ENCODE peak calls at places on chromosome 6, in eight cellular contexts. X, M, Y, J, U, K, Q and V are unnamed samples.
A peak's percentile ranks its signal among the peaks of the same experiment; 100 is the strongest.

GRCh38 chr6:3630258-3630828 is 121.2 kb downstream of the PXDC1 start:
- DNase-seq in X (no peak), M (no peak), Y (no peak), J (no peak), U (no peak), K (no peak), Q (no peak), V (no peak)

GRCh38 chr6:84897874-84898635 is 133.7 kb upstream of the TBX18 start:
- DNase-seq in X (peak; percentile 87), M (no peak), Y (no peak), J (no peak), U (no peak), K (no peak), Q (no peak), V (no peak)

GRCh38 chr6:69555239-69555638 is 241.6 kb downstream of the LMBRD1 start:
- DNase-seq in X (no peak), M (no peak), Y (no peak), J (no peak), U (no peak), K (no peak), Q (no peak), V (no peak)

GRCh38 chr6:39778581-39779270 is 13.4 kb upstream of the DAAM2 start:
- DNase-seq in X (no peak), M (no peak), Y (no peak), J (no peak), U (no peak), K (no peak), Q (no peak), V (no peak)

GRCh38 chr6:168988801-168989200 is 264.8 kb downstream of the THBS2 start:
- DNase-seq in X (no peak), M (no peak), Y (no peak), J (no peak), U (no peak), K (no peak), Q (no peak), V (no peak)

GRCh38 chr6:40973304-40973703 is 65.7 kb downstream of the UNC5CL start:
- DNase-seq in X (no peak), M (no peak), Y (no peak), J (no peak), U (no peak), K (no peak), Q (no peak), V (no peak)

GRCh38 chr6:121826156-121826810 is 390.8 kb downstream of the GJA1 start:
- DNase-seq in X (peak; percentile 94), M (no peak), Y (no peak), J (no peak), U (no peak), K (no peak), Q (no peak), V (peak; percentile 77)

GRCh38 chr6:50845499-50846108 is 26.9 kb downstream of the TFAP2B start:
- DNase-seq in X (no peak), M (no peak), Y (peak; percentile 48), J (no peak), U (no peak), K (no peak), Q (no peak), V (no peak)

GRCh38 chr6:88619951-88620350 is 343.5 kb downstream of the RNGTT start:
- DNase-seq in X (no peak), M (no peak), Y (no peak), J (no peak), U (no peak), K (no peak), Q (no peak), V (no peak)

GRCh38 chr6:111478749-111479148 is 4.3 kb downstream of the REV3L start:
- DNase-seq in X (peak; percentile 70), M (no peak), Y (no peak), J (no peak), U (no peak), K (no peak), Q (no peak), V (no peak)

GRCh38 chr6:117958536-117958935 is 51.5 kb downstream of the SLC35F1 start:
- DNase-seq in X (no peak), M (no peak), Y (no peak), J (no peak), U (no peak), K (no peak), Q (no peak), V (no peak)

GRCh38 chr6:158230967-158231550 is 62.9 kb downstream of the GTF2H5 start:
- DNase-seq in X (no peak), M (no peak), Y (no peak), J (no peak), U (no peak), K (no peak), Q (no peak), V (no peak)

GRCh38 chr6:12608874-12609273 is 107.7 kb upstream of the PHACTR1 start:
- DNase-seq in X (peak; percentile 23), M (no peak), Y (no peak), J (no peak), U (no peak), K (no peak), Q (no peak), V (no peak)
- H3K27ac ChIP-seq in X (peak overlapping the region; percentile 70), M (no peak overlapping the region), Y (no peak overlapping the region), J (no peak overlapping the region), U (no peak overlapping the region), K (no peak overlapping the region), Q (no peak overlapping the region), V (peak overlapping the region; percentile 50)

DNA sequence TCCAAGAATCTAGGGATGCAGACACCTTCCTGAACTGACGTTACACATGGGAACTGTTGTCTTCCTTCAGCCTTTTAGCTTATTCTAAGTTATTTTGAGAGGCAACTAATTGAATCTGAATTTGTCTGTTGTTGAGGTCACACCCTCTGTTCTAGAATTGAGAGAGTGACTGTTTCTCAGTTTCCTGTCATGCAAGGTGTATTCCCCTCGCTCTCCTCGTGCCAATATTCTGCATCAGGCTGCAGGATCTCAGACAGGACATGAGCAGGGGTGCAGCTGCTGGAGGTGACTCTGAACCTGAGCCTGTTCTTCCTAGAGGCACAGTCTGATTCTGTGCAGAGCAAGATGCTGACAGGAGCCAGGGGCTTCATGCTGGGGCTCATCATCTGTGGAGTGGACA is 52.5 kb downstream of the HLA-DPB1 start:
- DNase-seq in X (no peak), M (no peak), Y (no peak), J (no peak), U (no peak), K (no peak), Q (no peak), V (no peak)
- H3K4me1 ChIP-seq in X (no peaks in the 10 kb centered on the region), M (no peaks in the 10 kb centered on the region), Y (no peaks in the 10 kb centered on the region), J (no peaks in the 10 kb centered on the region), U (no peaks in the 10 kb centered on the region), K (no peaks in the 10 kb centered on the region), Q (no peaks in the 10 kb centered on the region), V (no peaks in the 10 kb centered on the region)

GRCh38 chr6:8837343-8837742 is 402.0 kb upstream of the SLC35B3 start:
- DNase-seq in X (no peak), M (no peak), Y (no peak), J (no peak), U (no peak), K (no peak), Q (no peak), V (no peak)
- H3K4me3 ChIP-seq in X (no peak overlapping the region), M (no peak overlapping the region), Y (no peak overlapping the region), J (no peak overlapping the region), U (no peak overlapping the region), K (no peak overlapping the region), Q (no peak overlapping the region), V (no peak overlapping the region)

DNA sequence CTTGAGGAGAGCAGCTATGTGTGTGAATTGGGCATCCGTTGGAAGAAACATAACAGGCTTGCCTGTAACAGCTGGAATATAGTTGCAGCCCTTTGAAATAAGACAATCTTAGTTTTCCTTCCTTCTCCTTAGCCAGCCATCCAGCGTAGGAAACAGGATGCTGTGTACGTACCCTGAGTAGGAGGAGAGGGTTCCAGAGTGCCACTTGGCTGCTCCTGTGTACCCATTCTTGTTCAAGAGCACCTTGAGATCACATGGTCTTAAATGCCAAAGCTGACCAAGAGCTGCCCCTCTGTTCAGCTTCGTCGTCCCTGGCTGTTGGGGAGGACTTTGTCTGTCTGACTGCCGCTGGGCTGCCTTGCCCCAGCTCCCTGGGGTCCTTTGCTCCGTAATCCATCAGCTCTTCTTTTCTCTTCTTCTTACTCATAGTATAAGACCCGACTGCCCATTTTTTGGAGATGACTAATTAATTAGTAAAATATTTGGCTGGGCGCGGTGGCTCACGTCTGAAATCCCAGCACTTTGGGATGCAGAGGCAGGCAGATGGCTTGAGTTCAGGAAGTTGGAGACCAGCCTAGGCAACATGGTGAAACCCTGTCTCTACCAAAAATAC is 49.0 kb downstream of the RREB1 start:
- DNase-seq in X (no peak), M (no peak), Y (no peak), J (peak; percentile 43), U (no peak), K (peak; percentile 72), Q (no peak), V (peak; percentile 86)
- H3K27ac ChIP-seq in X (no peak overlapping the region), M (no peak overlapping the region), Y (no peak overlapping the region), J (peak overlapping the region; percentile 71), U (no peak overlapping the region), K (peak overlapping the region; percentile 72), Q (no peak overlapping the region), V (peak overlapping the region; percentile 69)

DNA sequence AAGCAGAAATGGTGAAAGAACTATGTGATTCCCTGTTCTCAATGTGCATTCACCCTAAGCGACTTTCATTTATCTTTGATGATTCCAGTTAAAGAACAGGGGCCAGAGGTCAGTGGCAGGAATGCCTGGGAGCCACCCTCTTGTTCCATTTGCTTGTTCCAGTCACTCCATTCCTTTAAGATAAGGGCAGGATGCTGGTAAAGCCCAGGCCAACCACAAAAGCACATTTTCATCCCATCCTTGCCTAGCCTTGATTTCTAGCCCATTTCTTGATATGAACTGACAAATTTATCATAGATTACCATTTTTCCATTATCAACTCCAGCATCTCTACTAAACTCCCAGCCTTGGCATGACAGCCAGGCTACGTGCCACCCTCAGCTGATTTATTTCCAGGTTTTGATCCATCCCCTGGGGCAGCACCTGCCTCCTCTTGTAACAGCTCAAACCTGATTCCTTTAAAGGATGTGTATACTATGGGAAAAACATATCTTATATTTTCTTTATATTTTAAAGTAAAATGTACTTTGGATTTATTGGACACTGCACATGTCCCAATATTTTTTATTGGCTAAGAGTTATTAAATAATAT is 19.2 kb downstream of the HMGN3 start:
- DNase-seq in X (no peak), M (no peak), Y (no peak), J (no peak), U (no peak), K (no peak), Q (no peak), V (no peak)
- H3K4me1 ChIP-seq in X (no peaks in the 10 kb centered on the region), M (no peaks in the 10 kb centered on the region), Y (no peaks in the 10 kb centered on the region), J (peaks cover 10% of the 10 kb centered on the region), U (no peaks in the 10 kb centered on the region), K (no peaks in the 10 kb centered on the region), Q (peaks cover 10% of the 10 kb centered on the region), V (no peaks in the 10 kb centered on the region)

GRCh38 chr6:45460166-45460565 is 82.4 kb upstream of the SUPT3H start:
- DNase-seq in X (no peak), M (no peak), Y (no peak), J (no peak), U (no peak), K (no peak), Q (no peak), V (no peak)

GRCh38 chr6:45458672-45459071 is 80.9 kb upstream of the SUPT3H start:
- DNase-seq in X (no peak), M (no peak), Y (no peak), J (no peak), U (no peak), K (no peak), Q (no peak), V (no peak)

GRCh38 chr6:45454008-45454911 is 76.5 kb upstream of the SUPT3H start:
- DNase-seq in X (peak; percentile 70), M (no peak), Y (no peak), J (no peak), U (no peak), K (no peak), Q (no peak), V (peak; percentile 90)

GRCh38 chr6:45455408-45455807 is 77.7 kb upstream of the SUPT3H start:
- DNase-seq in X (no peak), M (no peak), Y (no peak), J (no peak), U (no peak), K (no peak), Q (no peak), V (no peak)

GRCh38 chr6:45457141-45457540 is 79.4 kb upstream of the SUPT3H start:
- DNase-seq in X (no peak), M (no peak), Y (no peak), J (no peak), U (no peak), K (no peak), Q (no peak), V (no peak)
- H3K4me3 ChIP-seq in X (no peak overlapping the region), M (no peak overlapping the region), Y (no peak overlapping the region), J (no peak overlapping the region), U (no peak overlapping the region), K (no peak overlapping the region), Q (no peak overlapping the region), V (no peak overlapping the region)